ENCODE peak calls at places on chromosome 14, in seven cellular contexts. One of them, this sample, is unnamed.

GRCh38 chr14:42110167-42110566 is 503.5 kb downstream of the LRFN5 start:
- DNase-seq in adrenal gland: no peak
- DNase-seq in GM12892: no peak
- DNase-seq in H1: no peak
- DNase-seq in A549: peak
- DNase-seq in heart left ventricle: no peak
- DNase-seq in uterus: no peak
- DNase-seq in this sample: peak

GRCh38 chr14:51859136-51859535 is 1.3 kb upstream of the GNG2 start:
- DNase-seq in H1: no peak
- DNase-seq in heart left ventricle: no peak
- DNase-seq in uterus: no peak
- DNase-seq in adrenal gland: no peak
- DNase-seq in GM12892: no peak
- DNase-seq in A549: no peak
- DNase-seq in this sample: no peak

GRCh38 chr14:26261368-26262122 is 336.3 kb downstream of the NOVA1 start:
- DNase-seq in adrenal gland: no peak
- DNase-seq in uterus: no peak
- DNase-seq in heart left ventricle: no peak
- DNase-seq in H1: peak
- DNase-seq in GM12892: no peak
- DNase-seq in A549: no peak
- DNase-seq in this sample: no peak

GRCh38 chr14:89013098-89013504 is 188.7 kb downstream of the TTC8 start:
- DNase-seq in A549: peak
- DNase-seq in uterus: no peak
- DNase-seq in heart left ventricle: no peak
- DNase-seq in adrenal gland: no peak
- DNase-seq in GM12892: no peak
- DNase-seq in H1: no peak
- DNase-seq in this sample: no peak

GRCh38 chr14:68668531-68668930 is 124.3 kb downstream of the ZFP36L1 start:
- DNase-seq in A549: no peak
- DNase-seq in uterus: no peak
- DNase-seq in heart left ventricle: no peak
- DNase-seq in adrenal gland: no peak
- DNase-seq in H1: no peak
- DNase-seq in GM12892: no peak
- DNase-seq in this sample: no peak

GRCh38 chr14:36942522-36943245 is 229.7 kb downstream of the SLC25A21 start:
- DNase-seq in A549: no peak
- DNase-seq in heart left ventricle: no peak
- DNase-seq in adrenal gland: no peak
- DNase-seq in uterus: no peak
- DNase-seq in H1: no peak
- DNase-seq in GM12892: no peak
- DNase-seq in this sample: no peak

GRCh38 chr14:77063581-77064289 is 34.3 kb upstream of the CIPC start:
- DNase-seq in uterus: no peak
- DNase-seq in GM12892: no peak
- DNase-seq in heart left ventricle: no peak
- DNase-seq in H1: no peak
- DNase-seq in A549: no peak
- DNase-seq in adrenal gland: peak
- DNase-seq in this sample: no peak

GRCh38 chr14:21924479-21924878 is 250.9 kb upstream of the OR4E1 start:
- DNase-seq in H1: no peak
- DNase-seq in GM12892: no peak
- DNase-seq in adrenal gland: no peak
- DNase-seq in heart left ventricle: no peak
- DNase-seq in A549: no peak
- DNase-seq in uterus: no peak
- DNase-seq in this sample: no peak

GRCh38 chr14:31909977-31910376 is 167.1 kb upstream of the ARHGAP5 start:
- DNase-seq in GM12892: no peak
- DNase-seq in uterus: no peak
- DNase-seq in adrenal gland: no peak
- DNase-seq in H1: no peak
- DNase-seq in A549: no peak
- DNase-seq in heart left ventricle: no peak
- DNase-seq in this sample: no peak

GRCh38 chr14:71011479-71011878 is 104.2 kb downstream of the PCNX1 start:
- DNase-seq in H1: no peak
- DNase-seq in heart left ventricle: no peak
- DNase-seq in adrenal gland: no peak
- DNase-seq in uterus: no peak
- DNase-seq in GM12892: no peak
- DNase-seq in A549: no peak
- DNase-seq in this sample: no peak

GRCh38 chr14:49769171-49769570 is 1.2 kb downstream of the KLHDC2 start:
- DNase-seq in uterus: no peak
- DNase-seq in GM12892: no peak
- DNase-seq in H1: no peak
- DNase-seq in adrenal gland: peak
- DNase-seq in A549: no peak
- DNase-seq in heart left ventricle: no peak
- DNase-seq in this sample: no peak

GRCh38 chr14:21003788-21004346 is 4.8 kb downstream of the SLC39A2 start:
- DNase-seq in heart left ventricle: no peak
- DNase-seq in GM12892: no peak
- DNase-seq in H1: no peak
- DNase-seq in A549: no peak
- DNase-seq in uterus: no peak
- DNase-seq in adrenal gland: no peak
- DNase-seq in this sample: no peak

GRCh38 chr14:90850487-90850886 is 34.3 kb upstream of the TTC7B start:
- DNase-seq in adrenal gland: no peak
- DNase-seq in A549: no peak
- DNase-seq in uterus: no peak
- DNase-seq in heart left ventricle: no peak
- DNase-seq in GM12892: no peak
- DNase-seq in H1: peak
- DNase-seq in this sample: no peak

GRCh38 chr14:31411218-31411727 is 9.1 kb downstream of the HEATR5A start:
- DNase-seq in heart left ventricle: no peak
- DNase-seq in A549: no peak
- DNase-seq in uterus: no peak
- DNase-seq in adrenal gland: no peak
- DNase-seq in H1: no peak
- DNase-seq in GM12892: no peak
- DNase-seq in this sample: no peak

GRCh38 chr14:51534623-51535022 is 117.1 kb upstream of the FRMD6 start:
- DNase-seq in uterus: no peak
- DNase-seq in GM12892: no peak
- DNase-seq in adrenal gland: peak
- DNase-seq in A549: no peak
- DNase-seq in H1: no peak
- DNase-seq in heart left ventricle: no peak
- DNase-seq in this sample: no peak

GRCh38 chr14:52063107-52063506 is 5.8 kb downstream of the NID2 start:
- DNase-seq in A549: no peak
- DNase-seq in H1: no peak
- DNase-seq in heart left ventricle: no peak
- DNase-seq in adrenal gland: no peak
- DNase-seq in uterus: peak
- DNase-seq in GM12892: no peak
- DNase-seq in this sample: no peak

GRCh38 chr14:79510659-79511058 is 700.6 kb downstream of the DIO2 start:
- DNase-seq in A549: no peak
- DNase-seq in GM12892: no peak
- DNase-seq in adrenal gland: no peak
- DNase-seq in H1: no peak
- DNase-seq in uterus: no peak
- DNase-seq in heart left ventricle: no peak
- DNase-seq in this sample: no peak

GRCh38 chr14:47660158-47660557 is 15.2 kb downstream of the MDGA2 start:
- DNase-seq in GM12892: no peak
- DNase-seq in uterus: no peak
- DNase-seq in H1: no peak
- DNase-seq in A549: no peak
- DNase-seq in heart left ventricle: no peak
- DNase-seq in adrenal gland: no peak
- DNase-seq in this sample: no peak

GRCh38 chr14:61103541-61104339 is 122.7 kb downstream of the SLC38A6 start:
- DNase-seq in GM12892: peak
- DNase-seq in uterus: peak
- DNase-seq in H1: peak
- DNase-seq in A549: peak
- DNase-seq in heart left ventricle: no peak
- DNase-seq in adrenal gland: peak
- DNase-seq in this sample: peak
- TF ChIP-seq POLR2A in GM12892: no peak
- TF ChIP-seq POLR2A in uterus: no peak
- TF ChIP-seq POLR2A in H1: no peak
- TF ChIP-seq POLR2A in A549: no peak
- TF ChIP-seq POLR2A in heart left ventricle: no peak
- TF ChIP-seq POLR2A in adrenal gland: no peak
- TF ChIP-seq POLR2A in this sample: no peak

DNA sequence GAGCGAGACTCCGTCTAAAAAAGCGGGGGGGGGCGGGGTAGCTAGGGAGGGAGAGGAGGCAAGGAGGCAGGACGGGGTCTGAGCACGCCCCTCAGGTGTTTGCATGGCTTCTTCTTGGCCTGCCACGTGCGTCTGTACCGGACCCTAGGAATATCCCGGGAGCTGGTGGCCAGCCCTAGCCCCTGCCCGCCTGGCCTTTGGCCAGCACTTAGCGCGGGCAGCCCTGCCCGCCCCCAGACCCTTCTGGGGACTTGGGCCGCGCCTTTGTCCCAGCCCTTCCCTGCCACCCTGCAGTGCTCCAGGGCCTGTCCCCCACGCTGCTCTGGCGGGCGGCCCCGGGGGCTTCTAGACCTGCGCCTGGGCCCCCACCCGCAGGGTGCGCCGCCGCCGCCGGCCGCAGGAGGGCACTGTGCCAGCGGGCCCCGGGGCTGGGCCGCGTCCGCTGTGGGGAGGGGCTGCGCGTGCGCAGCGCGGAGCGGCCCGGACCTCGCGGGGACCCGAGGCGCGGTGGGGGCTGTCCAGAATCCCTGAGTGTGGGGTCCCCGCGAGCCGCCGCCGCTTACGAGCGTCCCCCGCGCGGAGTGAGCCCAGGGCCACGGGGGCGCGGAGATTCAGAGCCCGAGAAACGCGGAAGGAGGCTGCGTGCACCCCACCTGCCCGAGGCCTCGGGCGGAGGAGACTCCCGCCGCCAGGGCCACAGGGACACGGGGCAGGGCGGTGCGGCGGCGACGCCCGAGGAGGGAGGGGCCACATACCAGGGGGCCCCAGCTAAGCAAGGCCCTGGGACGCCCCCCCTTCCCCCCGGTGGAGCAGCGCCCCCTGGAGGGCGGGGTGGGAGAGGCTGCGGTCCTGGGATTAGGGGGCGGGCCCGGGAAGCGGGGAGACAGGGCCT is 21.0 kb downstream of the SLC25A29 start:
- DNase-seq in GM12892: peak
- DNase-seq in adrenal gland: peak
- DNase-seq in heart left ventricle: peak
- DNase-seq in uterus: peak
- DNase-seq in H1: no peak
- DNase-seq in A549: peak
- DNase-seq in this sample: peak
- TF ChIP-seq POLR2A in GM12892: peak
- TF ChIP-seq POLR2A in adrenal gland: peak
- TF ChIP-seq POLR2A in heart left ventricle: no peak
- TF ChIP-seq POLR2A in uterus: peak
- TF ChIP-seq POLR2A in H1: no peak
- TF ChIP-seq POLR2A in A549: peak
- TF ChIP-seq POLR2A in this sample: no peak

GRCh38 chr14:65101631-65102440 is 481 bp downstream of the MAX start:
- DNase-seq in adrenal gland: peak
- DNase-seq in heart left ventricle: peak
- DNase-seq in H1: no peak
- DNase-seq in A549: no peak
- DNase-seq in uterus: peak
- DNase-seq in GM12892: peak
- DNase-seq in this sample: no peak
- TF ChIP-seq POLR2A in adrenal gland: no peak
- TF ChIP-seq POLR2A in heart left ventricle: no peak
- TF ChIP-seq POLR2A in H1: no peak
- TF ChIP-seq POLR2A in A549: no peak
- TF ChIP-seq POLR2A in uterus: no peak
- TF ChIP-seq POLR2A in GM12892: no peak
- TF ChIP-seq POLR2A in this sample: no peak

GRCh38 chr14:104865069-104865630 is at the start of gene CEP170B:
- DNase-seq in heart left ventricle: no peak
- DNase-seq in H1: no peak
- DNase-seq in uterus: no peak
- DNase-seq in GM12892: peak
- DNase-seq in A549: peak
- DNase-seq in adrenal gland: no peak
- DNase-seq in this sample: peak

GRCh38 chr14:104865631-104866441 is 768 bp downstream of the CEP170B start:
- DNase-seq in A549: peak
- DNase-seq in uterus: peak
- DNase-seq in adrenal gland: peak
- DNase-seq in H1: no peak
- DNase-seq in GM12892: peak
- DNase-seq in heart left ventricle: no peak
- DNase-seq in this sample: no peak

GRCh38 chr14:104863131-104863862 is 1.8 kb upstream of the CEP170B start:
- DNase-seq in GM12892: no peak
- DNase-seq in heart left ventricle: no peak
- DNase-seq in adrenal gland: no peak
- DNase-seq in uterus: no peak
- DNase-seq in H1: no peak
- DNase-seq in A549: no peak
- DNase-seq in this sample: no peak

GRCh38 chr14:104863923-104864266 is 1.2 kb upstream of the CEP170B start:
- DNase-seq in GM12892: peak
- DNase-seq in uterus: no peak
- DNase-seq in heart left ventricle: no peak
- DNase-seq in H1: no peak
- DNase-seq in adrenal gland: no peak
- DNase-seq in A549: no peak
- DNase-seq in this sample: no peak

DNA sequence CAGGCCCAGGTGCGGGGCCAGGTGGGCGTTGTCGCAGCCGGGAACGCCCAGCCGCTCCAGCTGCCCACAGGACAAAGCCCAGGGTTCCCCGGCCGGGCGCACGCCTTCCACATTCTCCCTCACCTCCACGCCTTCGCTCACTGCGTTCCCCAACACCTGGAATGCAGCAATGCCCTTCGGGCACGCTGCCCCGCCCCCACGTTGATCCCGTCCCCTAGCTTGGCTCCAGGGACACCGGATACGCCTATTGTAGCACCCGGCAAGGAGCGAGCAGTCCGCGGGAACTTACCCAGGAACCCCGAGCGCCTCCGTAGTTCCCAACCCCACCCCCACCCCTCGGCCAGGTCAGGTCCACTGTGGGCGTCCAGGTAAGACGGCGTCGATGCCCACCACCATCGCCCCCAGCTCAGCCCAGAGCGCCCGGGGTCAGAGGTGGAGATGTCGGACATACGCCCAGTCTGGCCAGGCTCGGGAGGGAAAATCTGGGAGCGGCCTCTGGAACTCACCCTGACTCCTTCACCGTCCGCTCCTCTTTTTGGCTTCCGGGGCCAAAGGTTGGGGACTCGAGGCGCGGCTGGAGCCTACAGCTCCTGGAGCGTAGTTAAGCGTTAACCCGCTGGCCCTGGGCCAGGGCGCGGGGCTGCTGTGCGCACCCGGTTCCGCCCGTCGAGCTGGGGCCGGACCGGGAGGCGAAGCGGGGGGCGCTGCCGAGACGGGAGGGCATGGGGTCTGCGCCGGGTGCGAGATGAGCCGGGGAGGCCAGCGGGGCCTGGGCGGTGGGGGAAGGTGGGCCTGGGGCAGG is 600 bp upstream of the CEP170B start:
- DNase-seq in adrenal gland: no peak
- DNase-seq in H1: peak
- DNase-seq in heart left ventricle: no peak
- DNase-seq in uterus: peak
- DNase-seq in A549: peak
- DNase-seq in GM12892: peak
- DNase-seq in this sample: no peak
- TF ChIP-seq POLR2A in adrenal gland: no peak
- TF ChIP-seq POLR2A in H1: no peak
- TF ChIP-seq POLR2A in heart left ventricle: no peak
- TF ChIP-seq POLR2A in uterus: no peak
- TF ChIP-seq POLR2A in A549: no peak
- TF ChIP-seq POLR2A in GM12892: no peak
- TF ChIP-seq POLR2A in this sample: no peak

This sample was measured in GM12891.